ENCODE peak calls at places on chromosomes 3 and 15, in eight cellular contexts. U is left ventricle myocardium inferior, Y is WERI-Rb-1, X is stomach, D is neural progenitor cell, V is endodermal cell, L is Peyer's patch, H is SJSA1. G is an unnamed sample. For H3K9me3 and H3K27me3, the result is how much of the 10 kb centered on the place peaks cover.

GRCh38 chr3:186432944-186433732 is 71.1 kb upstream of the DGKG start:
- DNase-seq in V (no peak), D (no peak), L (no peak), Y (no peak), H (no peak), X (no peak), U (no peak), G (no peak)

GRCh38 chr3:119259821-119260220 is 19.1 kb upstream of the B4GALT4 start:
- DNase-seq in Y (no peak), H (no peak), L (no peak), U (no peak), X (no peak), D (no peak), V (no peak), G (no peak)

GRCh38 chr3:197591816-197592215 is 36.0 kb upstream of the BDH1 start:
- DNase-seq in D (no peak), Y (no peak), H (no peak), X (no peak), L (no peak), V (no peak), U (no peak), G (no peak)

GRCh38 chr3:126132751-126133511 is 47.5 kb downstream of the ALDH1L1 start:
- DNase-seq in L (no peak), X (peak), V (peak), Y (peak), H (peak), D (peak), U (no peak), G (peak)

GRCh38 chr3:73148653-73149052 is 87.2 kb downstream of the EBLN2 start:
- DNase-seq in H (no peak), U (no peak), L (no peak), X (no peak), Y (no peak), V (no peak), D (no peak), G (no peak)

GRCh38 chr15:80473574-80474223 is 69.5 kb downstream of the ARNT2 start:
- DNase-seq in H (no peak), V (peak), D (peak), Y (no peak), X (no peak), U (no peak), L (no peak), G (no peak)

GRCh38 chr3:150409527-150410310 is 1.6 kb downstream of the TSC22D2 start:
- DNase-seq in D (peak), V (peak), H (peak), U (peak), X (peak), L (peak), Y (peak), G (peak)

GRCh38 chr3:112013058-112013783 is 14.5 kb downstream of the TAGLN3 start:
- DNase-seq in V (peak), U (peak), D (peak), X (peak), Y (peak), H (peak), L (peak), G (peak)

GRCh38 chr3:128383316-128384235 is 83.1 kb downstream of the DNAJB8 start:
- DNase-seq in U (peak), X (peak), H (peak), V (no peak), Y (no peak), L (peak), D (no peak), G (peak)

GRCh38 chr3:66482005-66482404 is 18.8 kb downstream of the LRIG1 start:
- DNase-seq in H (no peak), L (no peak), Y (no peak), U (no peak), V (no peak), D (no peak), X (no peak), G (no peak)

GRCh38 chr3:114207768-114208167 is 28.9 kb upstream of the DRD3 start:
- DNase-seq in Y (no peak), D (no peak), V (no peak), L (no peak), H (no peak), U (no peak), X (no peak), G (no peak)

GRCh38 chr15:50390549-50391264 is 33.5 kb upstream of the USP8 start:
- DNase-seq in H (no peak), V (no peak), Y (no peak), U (no peak), X (no peak), L (no peak), D (no peak), G (no peak)

GRCh38 chr15:88257311-88257901 is 867 bp upstream of the NTRK3 start:
- DNase-seq in H (no peak), X (no peak), V (peak), Y (no peak), U (no peak), D (peak), L (no peak), G (no peak)

GRCh38 chr3:38334656-38335055 is 11.9 kb upstream of the XYLB start:
- DNase-seq in U (no peak), Y (no peak), L (no peak), D (no peak), H (no peak), V (no peak), X (no peak), G (no peak)

DNA sequence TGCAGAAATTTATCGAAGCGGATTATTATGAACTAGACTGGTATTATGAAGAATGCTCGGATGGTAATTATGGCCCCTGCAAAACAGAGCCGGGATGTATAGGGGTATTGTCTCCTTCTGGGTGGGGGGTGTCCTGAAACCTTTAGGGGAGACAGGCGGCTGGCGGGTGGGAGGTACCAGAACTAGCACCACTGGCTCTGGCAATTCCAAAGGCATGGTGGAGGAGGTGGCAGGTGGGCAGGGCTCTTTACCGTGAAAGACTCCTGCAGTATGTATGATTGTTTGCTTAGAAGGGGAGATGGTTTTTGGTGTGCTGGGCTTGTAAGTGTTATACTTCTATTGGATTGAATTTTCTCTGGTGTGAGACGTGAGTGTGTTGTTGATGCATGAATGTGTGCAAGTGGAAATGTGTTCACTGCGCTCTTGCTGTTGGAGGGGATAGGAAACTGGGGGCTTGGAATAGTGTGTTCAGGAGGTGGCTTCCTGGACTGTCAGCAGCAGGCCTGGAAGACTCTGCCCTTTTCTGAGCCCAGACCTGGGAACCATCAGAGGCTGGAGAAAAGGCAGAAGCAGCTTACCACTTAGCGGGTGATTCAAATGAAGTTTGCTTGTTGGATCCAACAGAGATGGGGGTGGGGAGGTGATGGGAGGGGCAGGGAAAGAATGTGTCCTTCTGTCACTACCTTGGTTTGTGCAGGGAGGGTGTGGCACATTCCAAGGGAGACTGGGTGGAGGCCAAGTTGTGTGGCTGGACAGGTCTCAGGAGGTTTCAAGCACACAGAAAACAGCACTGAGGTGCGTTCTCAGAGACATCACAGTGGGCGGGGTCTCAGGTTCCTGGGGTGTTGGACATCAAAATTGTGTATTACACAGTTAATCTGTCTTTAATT is 58.6 kb downstream of the TRAK1 start:
- DNase-seq in Y (no peak), D (no peak), H (no peak), V (peak), L (peak), X (peak), U (no peak), G (peak)
- H3K4me3 ChIP-seq in Y (no peak), D (no peak), H (no peak), V (no peak), L (no peak), X (no peak), U (no peak), G (no peak)

GRCh38 chr15:27082526-27082925 is 111.5 kb downstream of the GABRG3 start:
- DNase-seq in H (no peak), V (no peak), D (no peak), X (no peak), L (no peak), U (no peak), Y (no peak), G (no peak)
- H3K9me3 ChIP-seq in H (under half), V (under half), D (under half), X (under half), L (under half), U (under half), Y (under half), G (under half)

DNA sequence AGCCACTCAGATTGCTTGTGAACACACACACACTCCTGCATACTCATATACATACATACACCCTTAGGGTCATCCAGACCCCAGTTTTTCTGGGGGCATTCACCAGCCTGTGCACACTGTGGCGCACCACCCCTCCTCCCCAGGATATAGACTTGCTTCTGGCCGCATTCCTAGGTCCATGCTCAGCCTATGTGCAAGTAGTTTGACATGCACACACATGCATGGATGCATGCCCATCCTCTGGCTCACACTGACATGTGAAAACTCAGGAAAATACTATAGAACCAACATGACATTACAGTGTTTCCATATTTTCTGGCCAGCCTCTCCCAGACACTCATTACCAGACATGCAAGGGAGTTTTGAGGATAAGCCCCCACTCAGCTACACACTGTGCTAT is 79.3 kb upstream of the POLG start:
- DNase-seq in U (no peak), V (no peak), D (no peak), L (no peak), H (no peak), Y (no peak), X (no peak), G (no peak)
- H3K27me3 ChIP-seq in U (half or more), V (half or more), D (half or more), L (under half), H (under half), Y (under half), X (under half), G (under half)

GRCh38 chr15:93088981-93089854 is at the start of gene RGMA:
- DNase-seq in U (peak), D (peak), X (no peak), L (no peak), H (no peak), Y (no peak), V (peak), G (no peak)

GRCh38 chr15:93087825-93088199 is 1.2 kb downstream of the RGMA start:
- DNase-seq in D (peak), Y (peak), U (peak), V (peak), H (no peak), L (peak), X (peak), G (peak)

GRCh38 chr15:93091465-93091864 is 2.5 kb upstream of the RGMA start:
- DNase-seq in V (peak), H (no peak), U (no peak), X (no peak), Y (no peak), L (no peak), D (no peak), G (no peak)

GRCh38 chr15:93088200-93088980 is 621 bp downstream of the RGMA start:
- DNase-seq in V (peak), H (no peak), D (peak), U (peak), L (no peak), X (no peak), Y (no peak), G (peak)

DNA sequence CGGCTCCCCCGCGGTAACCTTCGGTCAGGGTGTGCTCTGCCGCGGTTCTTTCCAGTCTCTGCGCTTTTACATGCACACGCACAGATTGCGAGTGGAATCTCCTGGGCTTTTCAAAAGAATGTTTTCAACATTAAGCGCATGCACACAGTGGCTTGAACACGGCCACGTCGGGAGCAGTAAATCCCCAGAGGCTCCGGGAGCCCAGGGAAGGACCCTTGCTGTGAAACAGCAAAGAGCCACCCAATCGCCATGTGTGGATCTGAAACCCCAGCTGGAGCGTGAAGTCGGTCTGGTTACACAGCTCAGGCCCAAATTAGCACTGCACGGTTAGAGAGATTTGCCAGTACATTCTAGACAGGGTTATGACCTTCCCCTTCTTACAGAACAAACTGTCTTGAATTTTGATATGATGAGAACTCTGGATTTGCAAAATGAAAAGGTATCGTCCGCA is 869 bp upstream of the RGMA start:
- DNase-seq in X (no peak), Y (no peak), H (no peak), U (peak), V (peak), D (peak), L (no peak), G (no peak)
- H3K4me3 ChIP-seq in X (peak), Y (no peak), H (no peak), U (peak), V (peak), D (peak), L (peak), G (no peak)

GRCh38 chr15:43008150-43008549 is 87.6 kb upstream of the TTBK2 start:
- DNase-seq in X (no peak), H (no peak), L (no peak), Y (no peak), D (no peak), V (no peak), U (no peak), G (no peak)

GRCh38 chr15:43006991-43007390 is 86.4 kb upstream of the TTBK2 start:
- DNase-seq in V (no peak), U (no peak), L (no peak), X (no peak), Y (no peak), H (no peak), D (no peak), G (no peak)

GRCh38 chr15:43007551-43007950 is 87.0 kb upstream of the TTBK2 start:
- DNase-seq in D (no peak), U (no peak), H (no peak), L (no peak), X (no peak), Y (no peak), V (no peak), G (no peak)

DNA sequence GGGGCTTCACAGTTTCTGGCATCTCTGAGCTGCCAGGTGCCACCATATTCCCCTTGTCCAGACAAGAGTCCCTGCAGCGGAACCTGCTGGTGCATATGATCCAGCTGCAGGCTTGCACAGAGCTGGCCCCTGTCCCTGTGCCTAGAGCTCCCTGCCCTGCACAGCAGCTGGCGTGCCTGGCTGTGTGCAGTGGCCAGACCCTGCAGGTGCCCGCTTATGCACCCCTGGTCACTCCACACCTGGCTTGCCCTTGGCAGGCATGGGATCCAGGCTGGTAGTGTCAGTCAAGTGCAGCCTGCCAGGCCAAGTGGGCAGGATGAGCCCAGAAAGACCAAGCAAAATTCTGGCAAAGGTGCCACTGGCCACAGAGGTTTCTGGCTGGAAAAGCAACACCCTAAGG is 88.6 kb upstream of the TTBK2 start:
- DNase-seq in H (no peak), D (no peak), L (no peak), V (no peak), U (no peak), Y (no peak), X (no peak), G (no peak)
- H3K9me3 ChIP-seq in H (under half), D (under half), L (under half), V (half or more), U (under half), Y (under half), X (under half), G (under half)

DNA sequence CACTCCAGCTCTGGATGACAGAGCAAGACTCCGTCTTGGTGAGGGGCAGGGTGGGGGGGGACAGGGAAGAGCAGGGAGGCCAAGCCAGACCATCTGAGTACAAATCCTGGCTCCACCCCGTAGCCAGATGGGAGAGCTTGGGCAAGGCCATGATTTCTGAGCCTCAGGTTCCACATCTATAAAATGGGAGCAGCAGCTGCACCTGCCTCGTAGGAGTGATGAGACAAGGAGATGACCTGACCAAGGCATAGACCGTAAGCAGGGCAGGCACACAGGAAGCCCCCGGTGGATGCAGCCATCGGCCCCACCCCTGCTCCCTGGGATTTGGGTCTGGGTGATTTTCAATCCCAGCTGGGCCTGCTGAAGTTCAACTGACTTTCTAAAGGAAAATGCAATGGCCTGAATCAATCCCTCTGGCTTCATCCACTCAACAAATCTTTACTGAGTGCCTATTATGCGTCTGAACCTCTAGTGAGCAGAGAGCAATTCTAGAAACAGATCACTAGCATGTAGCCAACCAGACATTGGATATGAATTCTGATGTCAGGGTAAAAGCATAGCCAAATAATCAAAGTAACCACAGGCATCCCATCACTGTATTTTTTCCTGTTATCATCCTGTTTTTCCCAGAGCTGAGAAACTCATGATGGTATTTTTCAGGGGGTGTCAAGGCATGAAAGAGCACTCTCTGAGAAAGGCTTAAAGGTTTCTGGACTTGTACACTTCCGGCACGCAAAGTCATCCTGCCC is 141.2 kb downstream of the NUP210 start:
- DNase-seq in Y (no peak), U (no peak), L (peak), V (no peak), X (no peak), D (no peak), H (no peak), G (no peak)
- H3K27me3 ChIP-seq in Y (under half), U (half or more), L (under half), V (under half), X (under half), D (under half), H (under half), G (under half)